ENCODE peak calls at places on chromosomes 5 and 9, in six cellular contexts. F is stimulated activated CD8-positive, alpha-beta memory T cell treated with anti-CD3 and anti-CD28 coated beads, Interleukin-4, amount 100 ng/mL, for 4 hours; Y is M059J; M is activated CD4-positive, alpha-beta T cell treated with anti-CD3 and anti-CD28 coated beads for 48 hours; O is effector CD4-positive, alpha-beta T cell; G is left lung. B is an unnamed sample.

GRCh38 chr5:176697929-176698520 is 50.7 kb downstream of the TSPAN17 start:
- DNase-seq in M (no peak), G (no peak), F (no peak), Y (no peak), O (no peak), B (no peak)

GRCh38 chr5:72622152-72622760 is 115.0 kb upstream of the ZNF366 start:
- DNase-seq in M (no peak), G (no peak), Y (no peak), F (no peak), O (no peak), B (no peak)

GRCh38 chr9:28014212-28014611 is 440.9 kb upstream of the C9orf72 start:
- DNase-seq in O (no peak), M (no peak), G (no peak), F (no peak), Y (no peak), B (no peak)

GRCh38 chr5:38547257-38547656 is 9.2 kb downstream of the LIFR start:
- DNase-seq in Y (no peak), O (no peak), F (no peak), G (no peak), M (no peak), B (no peak)

GRCh38 chr9:75455444-75455921 is 367.2 kb downstream of the OSTF1 start:
- DNase-seq in G (no peak), F (no peak), Y (peak), O (no peak), M (no peak), B (no peak)

GRCh38 chr5:79193643-79194042 is 42.3 kb upstream of the JMY start:
- DNase-seq in O (no peak), Y (peak), G (no peak), F (no peak), M (no peak), B (no peak)

GRCh38 chr5:169548315-169548714 is 35.3 kb upstream of the SPDL1 start:
- DNase-seq in M (no peak), Y (peak), F (no peak), O (no peak), G (no peak), B (no peak)

GRCh38 chr9:77839459-77840140 is 191.5 kb upstream of the GNA14 start:
- DNase-seq in Y (peak), O (no peak), F (no peak), G (no peak), M (no peak), B (no peak)

GRCh38 chr5:68544091-68544655 is 328.6 kb downstream of the PIK3R1 start:
- DNase-seq in F (no peak), G (no peak), O (no peak), M (no peak), Y (no peak), B (no peak)

B was measured in erythroblast.